ENCODE peak calls at places on chromosomes 16 and 17, in four cellular contexts. One of them, this sample, is unnamed.

GRCh38 chr16:31542763-31543162 is 15.1 kb downstream of the AHSP start:
- DNase-seq in esophagus muscularis mucosa: no peak
- DNase-seq in HCT116: no peak
- DNase-seq in stomach: no peak
- DNase-seq in this sample: no peak

GRCh38 chr16:54291981-54292487 is 5.4 kb upstream of the IRX3 start:
- DNase-seq in esophagus muscularis mucosa: no peak
- DNase-seq in HCT116: no peak
- DNase-seq in stomach: no peak
- DNase-seq in this sample: no peak

GRCh38 chr17:14301761-14302401 is 1.0 kb downstream of the HS3ST3B1 start:
- DNase-seq in esophagus muscularis mucosa: no peak
- DNase-seq in HCT116: no peak
- DNase-seq in stomach: peak
- DNase-seq in this sample: peak

GRCh38 chr16:66004706-66005105 is 361.8 kb upstream of the CDH5 start:
- DNase-seq in esophagus muscularis mucosa: no peak
- DNase-seq in HCT116: no peak
- DNase-seq in stomach: no peak
- DNase-seq in this sample: no peak

GRCh38 chr16:67177743-67178699 is 5.7 kb downstream of the MATCAP1 start:
- DNase-seq in esophagus muscularis mucosa: no peak
- DNase-seq in HCT116: peak
- DNase-seq in stomach: peak
- DNase-seq in this sample: no peak

GRCh38 chr17:72266099-72266852 is 145.5 kb downstream of the SOX9 start:
- DNase-seq in esophagus muscularis mucosa: no peak
- DNase-seq in HCT116: no peak
- DNase-seq in stomach: no peak
- DNase-seq in this sample: no peak

GRCh38 chr16:89315791-89316581 is 98.5 kb downstream of the ZNF778 start:
- DNase-seq in esophagus muscularis mucosa: no peak
- DNase-seq in HCT116: no peak
- DNase-seq in stomach: peak
- DNase-seq in this sample: no peak

GRCh38 chr16:24758986-24759385 is 29.5 kb downstream of the TNRC6A start:
- DNase-seq in esophagus muscularis mucosa: no peak
- DNase-seq in HCT116: no peak
- DNase-seq in stomach: no peak
- DNase-seq in this sample: no peak

GRCh38 chr16:5058476-5058875 is 7.3 kb downstream of the C16orf89 start:
- DNase-seq in esophagus muscularis mucosa: no peak
- DNase-seq in HCT116: no peak
- DNase-seq in stomach: no peak
- DNase-seq in this sample: no peak

GRCh38 chr16:27239026-27239425 is 29.5 kb downstream of the NSMCE1 start:
- DNase-seq in esophagus muscularis mucosa: no peak
- DNase-seq in HCT116: no peak
- DNase-seq in stomach: no peak
- DNase-seq in this sample: no peak

GRCh38 chr16:14434860-14435259 is 195.2 kb downstream of the PARN start:
- DNase-seq in esophagus muscularis mucosa: no peak
- DNase-seq in HCT116: no peak
- DNase-seq in stomach: no peak
- DNase-seq in this sample: no peak

GRCh38 chr17:43830510-43831145 is 2.3 kb downstream of the MPP3 start:
- DNase-seq in esophagus muscularis mucosa: no peak
- DNase-seq in HCT116: no peak
- DNase-seq in stomach: no peak
- DNase-seq in this sample: no peak

GRCh38 chr17:66432558-66432957 is 130.1 kb downstream of the PRKCA start:
- DNase-seq in esophagus muscularis mucosa: no peak
- DNase-seq in HCT116: no peak
- DNase-seq in stomach: no peak
- DNase-seq in this sample: no peak

GRCh38 chr16:19549688-19550087 is 5.8 kb upstream of the VPS35L start:
- DNase-seq in esophagus muscularis mucosa: no peak
- DNase-seq in HCT116: no peak
- DNase-seq in stomach: no peak
- DNase-seq in this sample: no peak

GRCh38 chr16:30535777-30536190 is 1.1 kb upstream of the ZNF747 start:
- DNase-seq in esophagus muscularis mucosa: no peak
- DNase-seq in HCT116: peak
- DNase-seq in stomach: peak
- DNase-seq in this sample: peak

GRCh38 chr16:89334988-89335802 is 117.7 kb downstream of the ZNF778 start:
- DNase-seq in esophagus muscularis mucosa: no peak
- DNase-seq in HCT116: no peak
- DNase-seq in stomach: no peak
- DNase-seq in this sample: no peak

GRCh38 chr17:66538776-66539175 is 236.4 kb downstream of the PRKCA start:
- DNase-seq in esophagus muscularis mucosa: no peak
- DNase-seq in HCT116: no peak
- DNase-seq in stomach: no peak
- DNase-seq in this sample: no peak

GRCh38 chr16:58418601-58419000 is 26.3 kb downstream of the GINS3 start:
- DNase-seq in esophagus muscularis mucosa: no peak
- DNase-seq in HCT116: no peak
- DNase-seq in stomach: no peak
- DNase-seq in this sample: no peak

GRCh38 chr16:54444851-54445523 is 158.4 kb upstream of the IRX3 start:
- DNase-seq in esophagus muscularis mucosa: no peak
- DNase-seq in HCT116: no peak
- DNase-seq in stomach: no peak
- DNase-seq in this sample: no peak

GRCh38 chr17:31571124-31571892 is 179.8 kb downstream of the RAB11FIP4 start:
- DNase-seq in esophagus muscularis mucosa: peak
- DNase-seq in HCT116: no peak
- DNase-seq in stomach: peak
- DNase-seq in this sample: peak
- H3K4me3 ChIP-seq in esophagus muscularis mucosa: peak
- H3K4me3 ChIP-seq in HCT116: no peak
- H3K4me3 ChIP-seq in stomach: no peak
- H3K4me3 ChIP-seq in this sample: no peak

DNA sequence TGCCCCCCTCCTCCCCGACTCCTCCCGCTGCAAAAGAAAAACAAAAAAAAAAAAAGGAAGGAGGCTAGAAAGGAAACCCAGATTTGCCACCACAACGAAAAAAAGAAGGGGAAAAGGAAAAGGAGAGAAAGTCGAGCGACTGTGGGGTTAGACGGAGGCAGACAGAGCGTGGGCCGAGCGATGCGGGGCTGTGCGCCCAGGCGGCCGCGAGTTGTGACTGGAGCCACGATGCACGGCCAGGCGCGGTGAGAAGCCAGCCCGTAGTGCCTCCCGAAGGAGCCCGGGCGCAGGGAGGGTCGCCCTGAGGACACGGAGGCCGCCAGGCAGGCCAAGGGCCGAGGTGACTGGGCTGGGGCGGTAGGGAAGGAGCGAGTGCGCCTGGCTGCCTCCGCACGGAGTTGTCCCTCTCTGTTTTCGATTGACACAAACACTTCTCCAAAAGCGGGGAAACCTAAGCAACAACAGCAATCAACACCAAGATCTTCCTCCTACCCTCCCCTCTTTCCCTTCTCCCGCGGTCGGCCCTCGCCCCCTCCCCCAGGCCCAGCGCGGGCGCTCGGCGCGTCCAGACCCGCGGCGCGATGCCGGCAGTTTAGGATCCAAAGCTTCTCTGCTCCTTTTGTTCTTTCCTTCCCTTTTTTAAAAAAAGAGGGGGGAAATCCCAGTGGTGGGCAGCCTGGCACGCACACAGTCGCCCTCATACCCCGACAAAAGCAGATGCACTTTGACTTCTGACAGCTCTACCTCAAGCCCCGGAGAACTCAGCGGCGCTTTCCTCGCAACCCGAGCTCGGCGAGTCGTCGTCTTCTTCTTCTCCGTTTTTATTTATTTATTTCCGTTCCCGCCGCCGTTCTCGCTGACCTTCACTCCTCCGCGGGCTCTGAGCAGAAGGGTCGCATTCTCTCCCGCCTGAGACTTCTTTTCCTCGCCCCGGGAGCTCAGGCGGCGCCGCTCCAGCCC is at the start of gene LHX1:
- DNase-seq in esophagus muscularis mucosa: no peak
- DNase-seq in HCT116: no peak
- DNase-seq in stomach: no peak
- DNase-seq in this sample: no peak
- TF ChIP-seq POLR2AphosphoS5 in esophagus muscularis mucosa: peak
- TF ChIP-seq POLR2AphosphoS5 in HCT116: no peak
- TF ChIP-seq POLR2AphosphoS5 in stomach: no peak
- TF ChIP-seq POLR2AphosphoS5 in this sample: no peak

DNA sequence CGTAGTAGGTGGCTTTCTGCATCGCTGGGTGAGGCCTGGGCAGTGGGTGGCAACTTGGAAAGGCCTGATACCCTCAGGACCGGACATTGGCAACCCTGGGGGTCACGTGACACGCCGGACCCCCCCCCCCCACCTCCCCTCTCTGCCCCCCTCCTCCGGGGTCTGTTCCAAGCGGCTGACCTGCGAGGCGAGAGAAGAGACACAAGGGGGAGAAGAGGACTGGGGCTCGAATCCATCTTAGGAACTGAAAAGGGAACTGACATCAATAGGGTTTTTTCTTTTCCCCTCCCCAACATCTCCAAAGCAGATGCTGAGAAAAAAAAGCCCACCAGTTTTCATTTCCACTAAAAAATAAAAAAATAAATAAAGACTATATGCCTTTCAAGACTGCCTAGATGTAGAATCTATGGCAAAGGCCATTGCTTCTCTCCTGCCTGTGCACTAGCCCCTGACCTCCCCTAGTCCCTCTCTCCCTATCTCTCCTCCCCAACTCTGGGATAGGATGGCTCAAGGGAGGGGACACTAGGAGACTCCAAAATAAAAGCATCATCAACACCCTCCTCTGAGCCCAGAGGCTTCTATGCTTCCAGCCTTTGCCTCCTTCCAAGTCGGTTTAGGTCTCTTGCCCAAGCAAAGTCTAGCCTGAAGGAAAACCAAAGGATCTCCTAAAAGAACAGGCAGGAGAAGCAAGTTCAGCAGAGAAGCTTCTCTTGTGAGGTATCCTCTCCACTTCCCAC is 7.7 kb upstream of the HOXB2 start:
- DNase-seq in esophagus muscularis mucosa: no peak
- DNase-seq in HCT116: no peak
- DNase-seq in stomach: no peak
- DNase-seq in this sample: no peak
- H3K4me3 ChIP-seq in esophagus muscularis mucosa: peak
- H3K4me3 ChIP-seq in HCT116: no peak
- H3K4me3 ChIP-seq in stomach: no peak
- H3K4me3 ChIP-seq in this sample: no peak

GRCh38 chr16:64282181-64282580 is 839.7 kb downstream of the CDH11 start:
- DNase-seq in esophagus muscularis mucosa: no peak
- DNase-seq in HCT116: no peak
- DNase-seq in stomach: no peak
- DNase-seq in this sample: no peak
- TF ChIP-seq POLR2AphosphoS5 in esophagus muscularis mucosa: no peak
- TF ChIP-seq POLR2AphosphoS5 in HCT116: no peak
- TF ChIP-seq POLR2AphosphoS5 in stomach: no peak
- TF ChIP-seq POLR2AphosphoS5 in this sample: no peak

DNA sequence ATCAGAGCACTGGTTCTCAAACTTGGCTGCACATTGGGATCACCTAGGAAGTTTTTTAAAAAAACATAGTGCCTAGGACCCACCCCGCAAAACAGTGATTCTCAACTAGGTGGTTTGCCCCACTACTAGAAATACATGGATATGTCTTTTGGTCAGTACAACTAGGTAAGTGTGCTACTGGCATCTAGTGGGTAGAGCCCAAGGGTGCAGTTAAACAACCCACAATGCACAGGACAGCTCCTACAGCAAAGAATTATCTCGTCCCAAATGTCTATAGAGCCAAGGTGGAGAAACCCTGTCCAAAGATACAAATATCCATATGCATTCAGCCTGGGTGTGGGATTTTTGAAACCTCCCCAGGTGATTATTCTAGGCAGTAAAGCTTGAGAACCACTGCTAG is 11.8 kb upstream of the ZNF19 start:
- DNase-seq in esophagus muscularis mucosa: no peak
- DNase-seq in HCT116: no peak
- DNase-seq in stomach: no peak
- DNase-seq in this sample: no peak
- H3K4me3 ChIP-seq in esophagus muscularis mucosa: no peak
- H3K4me3 ChIP-seq in HCT116: no peak
- H3K4me3 ChIP-seq in stomach: no peak
- H3K4me3 ChIP-seq in this sample: no peak

GRCh38 chr17:31052187-31052889 is 42.4 kb upstream of the NF1 start:
- DNase-seq in esophagus muscularis mucosa: no peak
- DNase-seq in HCT116: peak
- DNase-seq in stomach: no peak
- DNase-seq in this sample: peak
- TF ChIP-seq POLR2AphosphoS5 in esophagus muscularis mucosa: peak
- TF ChIP-seq POLR2AphosphoS5 in HCT116: no peak
- TF ChIP-seq POLR2AphosphoS5 in stomach: peak
- TF ChIP-seq POLR2AphosphoS5 in this sample: peak

GRCh38 chr17:33750943-33751701 is 458.0 kb upstream of the ASIC2 start:
- DNase-seq in esophagus muscularis mucosa: no peak
- DNase-seq in HCT116: peak
- DNase-seq in stomach: peak
- DNase-seq in this sample: no peak
- H3K4me3 ChIP-seq in esophagus muscularis mucosa: peak
- H3K4me3 ChIP-seq in HCT116: no peak
- H3K4me3 ChIP-seq in stomach: peak
- H3K4me3 ChIP-seq in this sample: no peak

DNA sequence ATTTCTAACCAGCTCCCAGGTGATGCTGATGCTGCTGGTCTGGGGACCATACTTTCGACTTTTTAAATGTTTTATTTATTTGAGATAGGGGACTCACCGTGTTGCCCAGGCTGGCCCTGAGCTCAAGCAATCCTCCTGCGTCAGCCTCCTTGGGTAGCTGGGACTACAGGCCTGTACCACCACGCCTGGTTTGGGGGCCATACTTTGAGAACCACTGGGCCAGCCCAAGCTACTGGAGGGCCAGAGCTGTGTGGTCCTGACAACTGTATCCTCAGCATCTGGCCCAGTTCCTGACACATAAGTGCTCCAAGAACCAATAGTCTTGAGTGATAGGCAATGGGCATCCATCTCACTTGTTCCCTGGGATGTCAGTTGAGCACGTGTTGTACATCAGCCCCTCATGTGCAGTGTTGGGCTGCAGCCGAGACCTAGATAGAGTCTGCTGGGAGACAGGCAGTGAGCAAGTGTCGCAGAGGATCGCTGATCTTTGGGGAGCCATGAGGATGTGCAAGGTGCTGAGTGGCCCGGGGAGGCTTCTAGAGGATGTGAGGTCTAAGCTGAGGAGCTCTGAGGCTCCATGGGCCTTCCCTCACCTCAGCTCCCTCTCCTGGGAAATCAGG is 1.6 kb downstream of the RMI2 start:
- DNase-seq in esophagus muscularis mucosa: no peak
- DNase-seq in HCT116: no peak
- DNase-seq in stomach: no peak
- DNase-seq in this sample: no peak
- TF ChIP-seq POLR2AphosphoS5 in esophagus muscularis mucosa: no peak
- TF ChIP-seq POLR2AphosphoS5 in HCT116: no peak
- TF ChIP-seq POLR2AphosphoS5 in stomach: no peak
- TF ChIP-seq POLR2AphosphoS5 in this sample: no peak